ENCODE peak calls at places on chromosome 6, in five cellular contexts. U is HCT116, P is spleen, O is cardiac muscle cell, R is heart right ventricle. N is an unnamed sample. For H3K4me1, the result is how much of the 10 kb centered on the place peaks cover.

GRCh38 chr6:13304580-13305255 is 23.6 kb downstream of the TBC1D7 start:
- DNase-seq in U (no peak), P (no peak), O (peak), R (no peak), N (no peak)

GRCh38 chr6:1598886-1599285 is 10.8 kb upstream of the FOXC1 start:
- DNase-seq in U (no peak), P (peak), O (no peak), R (no peak), N (no peak)

GRCh38 chr6:14128017-14128416 is 10.4 kb downstream of the CD83 start:
- DNase-seq in U (no peak), P (no peak), O (no peak), R (no peak), N (no peak)

GRCh38 chr6:101824551-101825345 is 431.2 kb downstream of the GRIK2 start:
- DNase-seq in U (no peak), P (no peak), O (peak), R (no peak), N (no peak)

GRCh38 chr6:68364276-68364785 is 270.8 kb upstream of the ADGRB3 start:
- DNase-seq in U (no peak), P (no peak), O (no peak), R (no peak), N (no peak)

GRCh38 chr6:13924949-13925881 is at the start of gene RNF182:
- DNase-seq in U (no peak), P (peak), O (no peak), R (no peak), N (no peak)

GRCh38 chr6:51908243-51908642 is 179.2 kb downstream of the PKHD1 start:
- DNase-seq in U (no peak), P (no peak), O (no peak), R (no peak), N (no peak)

GRCh38 chr6:13715444-13715883 is 3.8 kb upstream of the RANBP9 start:
- DNase-seq in U (no peak), P (no peak), O (peak), R (no peak), N (no peak)

GRCh38 chr6:169861431-169862045 is 110.1 kb downstream of the ERMARD start:
- DNase-seq in U (no peak), P (peak), O (no peak), R (no peak), N (no peak)

GRCh38 chr6:1855890-1856289 is 246.2 kb downstream of the FOXC1 start:
- DNase-seq in U (no peak), P (no peak), O (no peak), R (no peak), N (no peak)

GRCh38 chr6:18062733-18063132 is 59.7 kb downstream of the NHLRC1 start:
- DNase-seq in U (no peak), P (no peak), O (no peak), R (no peak), N (no peak)

GRCh38 chr6:81751388-81752083 is 945 bp downstream of the TENT5A start:
- DNase-seq in U (peak), P (peak), O (peak), R (peak), N (no peak)

GRCh38 chr6:81750201-81750600 is 2.3 kb downstream of the TENT5A start:
- DNase-seq in U (no peak), P (no peak), O (no peak), R (no peak), N (no peak)

GRCh38 chr6:81748946-81749345 is 3.5 kb downstream of the TENT5A start:
- DNase-seq in U (no peak), P (no peak), O (no peak), R (no peak), N (no peak)

GRCh38 chr6:81750660-81751387 is 1.7 kb downstream of the TENT5A start:
- DNase-seq in U (no peak), P (no peak), O (no peak), R (no peak), N (no peak)

GRCh38 chr6:81749704-81750103 is 2.8 kb downstream of the TENT5A start:
- DNase-seq in U (no peak), P (no peak), O (no peak), R (peak), N (no peak)
- H3K4me3 ChIP-seq in U (no peak), P (peak), O (peak), R (peak), N (peak)

GRCh38 chr6:166419268-166419667 is 36.5 kb upstream of the MPC1 start:
- DNase-seq in U (no peak), P (no peak), O (no peak), R (no peak), N (no peak)
- H3K4me1 ChIP-seq in U (under half), P (half or more), O (under half), R (under half), N (under half)

GRCh38 chr6:45226081-45226480 is 102.0 kb upstream of the RUNX2 start:
- DNase-seq in U (no peak), P (no peak), O (no peak), R (no peak), N (no peak)
- TF ChIP-seq CTCF in U (peak), P (no peak), O (peak), R (no peak), N (no peak)

GRCh38 chr6:145815875-145816274 is 1.3 kb upstream of the FBXO30 start:
- DNase-seq in U (no peak), P (no peak), O (peak), R (no peak), N (no peak)
- H3K4me3 ChIP-seq in U (no peak), P (peak), O (peak), R (peak), N (peak)

GRCh38 chr6:63713332-63713731 is 77.7 kb downstream of the PHF3 start:
- DNase-seq in U (no peak), P (no peak), O (no peak), R (no peak), N (no peak)

GRCh38 chr6:63714091-63714490 is 78.5 kb downstream of the PHF3 start:
- DNase-seq in U (no peak), P (no peak), O (no peak), R (no peak), N (no peak)

GRCh38 chr6:63721181-63721580 is 85.6 kb downstream of the PHF3 start:
- DNase-seq in U (no peak), P (no peak), O (no peak), R (no peak), N (no peak)

GRCh38 chr6:63716169-63716568 is 80.6 kb downstream of the PHF3 start:
- DNase-seq in U (no peak), P (no peak), O (no peak), R (no peak), N (no peak)
- H3K4me1 ChIP-seq in U (under half), P (under half), O (under half), R (under half), N (under half)

GRCh38 chr6:168627798-168628551 is 187.0 kb downstream of the SMOC2 start:
- DNase-seq in U (no peak), P (no peak), O (no peak), R (no peak), N (no peak)

GRCh38 chr6:168634928-168635327 is 193.9 kb downstream of the SMOC2 start:
- DNase-seq in U (no peak), P (no peak), O (no peak), R (no peak), N (no peak)

GRCh38 chr6:168628732-168629245 is 187.8 kb downstream of the SMOC2 start:
- DNase-seq in U (no peak), P (no peak), O (no peak), R (no peak), N (no peak)

GRCh38 chr6:168636147-168636982 is 195.4 kb downstream of the SMOC2 start:
- DNase-seq in U (no peak), P (no peak), O (no peak), R (no peak), N (no peak)

GRCh38 chr6:168631589-168631988 is 190.6 kb downstream of the SMOC2 start:
- DNase-seq in U (no peak), P (no peak), O (no peak), R (no peak), N (no peak)
- TF ChIP-seq CTCF in U (no peak), P (no peak), O (no peak), R (no peak), N (no peak)

DNA sequence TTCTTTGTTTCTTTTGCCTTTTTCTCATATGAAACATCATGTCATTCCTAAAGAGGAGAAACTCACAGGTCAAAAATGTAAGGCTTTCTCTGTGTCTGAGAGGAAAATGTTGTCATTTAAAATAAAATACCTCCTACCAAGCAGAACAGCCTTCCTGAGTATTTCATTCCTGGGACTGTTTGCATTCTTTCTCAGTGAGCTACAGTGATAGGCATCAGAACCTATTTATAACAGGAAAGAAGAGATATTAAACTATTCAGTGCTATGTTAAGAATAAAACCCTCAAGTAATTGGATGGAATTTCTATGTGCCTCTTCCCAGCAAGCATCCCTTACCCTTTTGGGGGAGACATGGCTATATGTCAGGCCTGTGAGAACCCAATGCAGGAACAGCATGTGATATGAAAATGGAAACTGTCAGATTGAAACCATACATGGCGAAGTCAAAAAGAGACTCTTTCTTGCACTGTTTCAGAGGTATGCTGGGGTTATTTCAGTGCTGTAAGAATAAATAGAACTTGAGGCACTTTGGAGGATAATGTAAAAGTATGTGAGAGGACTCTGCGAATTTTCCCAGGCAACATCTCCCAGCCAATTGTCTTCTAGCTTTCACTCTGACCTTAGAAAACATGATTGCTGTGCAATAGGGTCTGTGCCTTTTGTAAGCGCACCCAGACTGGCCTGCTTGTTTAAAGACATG is 133.8 kb upstream of the CCN2 start:
- DNase-seq in U (no peak), P (no peak), O (peak), R (no peak), N (no peak)
- H3K4me3 ChIP-seq in U (no peak), P (no peak), O (no peak), R (no peak), N (peak)

GRCh38 chr6:34671362-34671761 is 25.2 kb downstream of the ILRUN start:
- DNase-seq in U (no peak), P (no peak), O (peak), R (no peak), N (no peak)
- H3K4me1 ChIP-seq in U (under half), P (half or more), O (under half), R (under half), N (under half)

DNA sequence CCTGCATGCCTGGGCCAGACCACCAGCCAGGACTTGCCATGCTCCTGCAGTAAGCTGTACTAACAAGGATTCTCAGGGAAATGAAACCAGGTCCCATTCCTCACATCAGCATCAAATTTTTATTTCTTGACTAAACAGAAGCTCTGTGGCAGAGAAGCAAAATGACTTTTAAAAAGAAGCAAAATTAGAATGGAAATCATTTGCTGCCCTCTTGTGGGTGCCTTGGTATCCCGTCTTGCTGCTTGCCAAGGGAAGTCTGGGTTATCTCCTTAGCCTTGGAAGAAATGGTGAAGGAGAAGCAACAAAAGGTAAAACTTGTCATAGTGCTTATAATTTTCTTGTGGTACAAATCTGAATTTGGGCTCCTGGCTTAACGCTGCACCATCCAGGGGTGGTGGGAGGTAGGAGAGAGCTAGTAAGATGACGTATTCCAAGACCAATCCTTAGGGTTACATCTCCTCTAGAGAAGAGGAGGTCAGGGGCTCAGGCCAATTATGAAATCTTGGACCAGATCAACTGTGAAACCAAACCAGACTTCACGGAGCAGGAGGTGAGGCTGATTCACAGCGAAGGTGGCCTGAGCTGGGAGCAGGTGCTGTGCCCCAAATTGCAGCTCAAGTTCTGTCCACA is 107.5 kb downstream of the FAXC start:
- DNase-seq in U (peak), P (no peak), O (peak), R (peak), N (no peak)
- TF ChIP-seq CTCF in U (peak), P (no peak), O (no peak), R (peak), N (no peak)

N was measured in ascending aorta.